ENCODE peak calls at places on chromosomes 12 and 14, in seven cellular contexts. I, Q, B, K, X, J and E are unnamed samples.

GRCh38 chr12:49160415-49160814 is 28.5 kb downstream of the TUBA1A start:
- DNase-seq in I (no peak), Q (no peak), B (no peak), K (no peak), X (no peak), J (no peak), E (no peak)

GRCh38 chr12:100964026-100964425 is 169.4 kb downstream of the ANO4 start:
- DNase-seq in I (no peak), Q (no peak), B (no peak), K (no peak), X (no peak), J (no peak), E (no peak)

GRCh38 chr14:102316048-102316745 is 3.3 kb upstream of the ZNF839 start:
- DNase-seq in I (peak; percentile 81), Q (no peak), B (no peak), K (no peak), X (no peak), J (no peak), E (peak; percentile 43)

GRCh38 chr14:77067632-77068514 is 30.2 kb upstream of the CIPC start:
- DNase-seq in I (peak; percentile 74), Q (no peak), B (peak; percentile 47), K (peak; percentile 90), X (peak; percentile 74), J (peak; percentile 73), E (peak; percentile 38)

GRCh38 chr12:96471368-96472040 is 17.9 kb upstream of the CFAP54 start:
- DNase-seq in I (peak; percentile 55), Q (no peak), B (no peak), K (no peak), X (no peak), J (no peak), E (peak; percentile 68)

GRCh38 chr14:94805726-94806288 is 35.9 kb upstream of the GSC start:
- DNase-seq in I (peak; percentile 4), Q (no peak), B (no peak), K (no peak), X (no peak), J (no peak), E (no peak)

GRCh38 chr14:79992799-79993198 is 218.5 kb downstream of the DIO2 start:
- DNase-seq in I (no peak), Q (no peak), B (no peak), K (no peak), X (no peak), J (no peak), E (no peak)

GRCh38 chr12:79547044-79547734 is 143.6 kb downstream of the PAWR start:
- DNase-seq in I (peak; percentile 69), Q (no peak), B (no peak), K (no peak), X (no peak), J (no peak), E (peak; percentile 83)

GRCh38 chr12:47397664-47398281 is 308.1 kb downstream of the RPAP3 start:
- DNase-seq in I (peak; percentile 88), Q (no peak), B (no peak), K (no peak), X (no peak), J (peak; percentile 22), E (peak; percentile 89)

GRCh38 chr14:61837336-61838229 is 75.4 kb downstream of the SNAPC1 start:
- DNase-seq in I (peak; percentile 90), Q (peak; percentile 6), B (peak; percentile 65), K (peak; percentile 81), X (peak; percentile 76), J (peak; percentile 56), E (peak; percentile 62)

GRCh38 chr12:85794551-85794950 is 41.7 kb downstream of the RASSF9 start:
- DNase-seq in I (no peak), Q (no peak), B (no peak), K (no peak), X (no peak), J (no peak), E (no peak)

GRCh38 chr14:72169521-72169920 is 237.3 kb downstream of the RGS6 start:
- DNase-seq in I (no peak), Q (no peak), B (peak; percentile 14), K (no peak), X (no peak), J (no peak), E (no peak)

GRCh38 chr14:93206793-93207467 is at the start of the genes GON7 and UBR7:
- DNase-seq in I (peak; percentile 97), Q (peak; percentile 63), B (peak; percentile 84), K (peak; percentile 96), X (peak; percentile 94), J (peak; percentile 92), E (peak; percentile 97)
- TF ChIP-seq CTCF in I (peak; percentile 17), Q (peak; percentile 6), B (peak; percentile 14), K (peak; percentile 32), X (peak; percentile 74), J (peak; percentile 49), E (peak; percentile 68)

DNA sequence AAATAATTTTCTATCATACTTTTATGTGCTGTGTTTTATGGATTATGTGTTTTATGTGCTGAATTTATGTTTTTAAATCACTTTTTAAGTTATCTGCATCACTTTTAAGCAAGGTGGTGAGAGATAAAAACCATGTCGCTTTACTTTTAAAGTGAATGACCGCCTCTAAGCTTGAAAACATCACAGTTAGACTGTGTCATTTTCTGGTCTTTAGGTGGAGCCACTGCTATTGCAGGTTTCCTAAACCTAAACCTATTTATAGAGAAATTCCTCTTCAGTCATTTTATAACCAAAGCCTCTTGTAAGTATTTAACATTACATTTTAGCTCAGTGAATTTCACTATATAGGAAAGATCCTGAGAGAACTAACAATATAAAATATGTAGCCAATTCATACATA is 21.0 kb upstream of the MDM2 start:
- DNase-seq in I (no peak), Q (no peak), B (no peak), K (no peak), X (no peak), J (no peak), E (no peak)
- TF ChIP-seq CTCF in I (peak; percentile 15), Q (no peak), B (peak; percentile 20), K (no peak), X (no peak), J (peak; percentile 16), E (peak; percentile 30)

GRCh38 chr14:67393689-67394088 is 18.3 kb downstream of the PLEK2 start:
- DNase-seq in I (no peak), Q (no peak), B (no peak), K (no peak), X (no peak), J (no peak), E (no peak)

GRCh38 chr14:67396381-67396965 is 15.5 kb downstream of the PLEK2 start:
- DNase-seq in I (peak; percentile 45), Q (no peak), B (no peak), K (no peak), X (no peak), J (no peak), E (peak; percentile 43)

GRCh38 chr14:67395876-67396189 is 16.1 kb downstream of the PLEK2 start:
- DNase-seq in I (peak; percentile 22), Q (no peak), B (no peak), K (no peak), X (no peak), J (no peak), E (no peak)

GRCh38 chr14:67397536-67397935 is 14.4 kb downstream of the PLEK2 start:
- DNase-seq in I (no peak), Q (no peak), B (no peak), K (no peak), X (no peak), J (no peak), E (no peak)

DNA sequence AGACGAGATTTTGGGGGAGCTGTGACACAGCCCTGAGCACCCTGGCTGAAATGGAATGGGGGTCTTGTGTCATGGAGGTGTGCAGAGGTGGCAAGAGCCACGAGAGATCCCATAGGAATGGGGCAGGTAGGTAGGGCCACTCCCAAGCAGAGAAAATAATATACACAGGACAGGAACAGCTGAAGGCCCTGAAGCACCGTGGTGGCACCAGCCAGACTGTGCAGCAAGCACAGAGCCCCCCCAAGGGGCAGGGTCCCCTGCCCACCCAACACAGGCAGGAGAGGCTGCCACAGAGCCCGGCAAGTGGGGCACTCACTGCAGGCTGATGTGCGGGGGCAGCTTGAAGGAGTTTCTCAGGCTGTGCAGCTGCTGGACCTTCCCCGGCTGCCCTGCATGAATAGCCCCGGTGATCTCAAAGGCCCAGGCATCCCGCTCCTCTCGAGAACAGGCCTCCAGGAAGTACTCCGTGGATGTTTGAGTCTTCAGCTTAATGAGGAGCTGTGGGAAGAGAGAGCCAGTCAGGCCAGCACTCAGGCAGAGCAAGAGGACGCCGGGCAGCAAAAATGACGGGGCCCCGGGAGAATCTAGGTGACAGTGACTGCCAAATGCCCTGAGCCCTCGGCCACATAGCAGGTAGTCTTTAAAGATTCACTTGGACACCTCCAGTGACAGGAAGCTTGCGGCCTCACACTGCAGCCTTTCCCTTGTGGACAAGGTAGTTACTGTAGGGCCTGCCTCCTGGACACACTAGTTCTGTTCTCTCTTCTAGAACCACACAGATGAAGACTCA is 16.7 kb downstream of the PLEK2 start:
- DNase-seq in I (no peak), Q (no peak), B (no peak), K (no peak), X (no peak), J (no peak), E (no peak)
- TF ChIP-seq CTCF in I (no peak), Q (no peak), B (no peak), K (no peak), X (no peak), J (no peak), E (no peak)

DNA sequence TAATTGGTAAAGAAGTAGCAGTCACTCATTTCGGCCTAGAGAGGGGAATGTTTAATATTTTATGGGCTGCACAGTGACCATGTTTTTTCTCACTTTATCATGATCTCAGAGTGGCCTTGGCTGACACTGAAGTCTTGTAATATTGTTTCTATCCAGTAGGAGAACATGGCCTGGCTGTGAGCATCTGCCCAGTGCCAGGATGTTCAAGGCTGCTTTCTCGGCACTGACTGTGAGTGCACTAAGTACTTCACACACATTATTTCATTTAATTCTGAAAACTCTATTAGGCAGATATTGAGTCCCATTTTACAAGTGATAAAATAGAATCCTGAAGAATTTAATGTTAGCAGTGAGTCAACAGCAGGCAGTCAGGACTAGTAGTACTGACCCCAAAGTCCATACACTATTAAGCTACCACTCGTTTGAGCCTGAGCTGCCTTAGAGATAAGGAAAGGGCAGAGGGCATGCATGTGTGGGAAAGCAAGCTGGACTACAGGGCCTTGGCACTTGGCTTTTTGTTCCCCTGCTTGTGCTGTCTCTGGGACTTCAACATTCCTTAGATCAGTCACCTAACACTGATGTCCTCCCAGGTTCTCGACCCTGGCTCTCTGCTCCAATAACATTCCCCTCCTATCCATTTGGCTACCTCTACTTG is 42.2 kb upstream of the APPL2 start:
- DNase-seq in I (peak; percentile 34), Q (no peak), B (no peak), K (no peak), X (no peak), J (no peak), E (peak; percentile 48)
- TF ChIP-seq CTCF in I (peak; percentile 28), Q (no peak), B (peak; percentile 9), K (no peak), X (no peak), J (peak; percentile 12), E (peak; percentile 75)